ENCODE peak calls at places on chromosomes 13 and 19, in nine cellular contexts. X, N, H, J, A, V, M, Z and L are unnamed samples. For H3K36me3 and H3K9me3, the result is how much of the 10 kb centered on the place peaks cover.

GRCh38 chr13:29369060-29369743 is 226.3 kb downstream of the SLC7A1 start:
- DNase-seq in X (peak), N (peak), H (no peak), J (peak), A (no peak), V (no peak), M (peak), Z (no peak), L (no peak)

GRCh38 chr19:41607668-41608067 is 19.2 kb downstream of the CEACAM4 start:
- DNase-seq in X (no peak), N (no peak), H (no peak), J (no peak), A (no peak), V (no peak), M (no peak), Z (no peak), L (no peak)

GRCh38 chr19:55369651-55370304 is 485 bp downstream of the IL11 start:
- DNase-seq in X (peak), N (peak), H (no peak), J (peak), A (no peak), V (no peak), M (peak), Z (no peak), L (no peak)

GRCh38 chr19:42197375-42197817 is 20.1 kb downstream of the DEDD2 start:
- DNase-seq in X (no peak), N (no peak), H (no peak), J (no peak), A (no peak), V (no peak), M (no peak), Z (no peak), L (no peak)

GRCh38 chr19:41755328-41755913 is at the start of gene CEACAM6:
- DNase-seq in X (no peak), N (no peak), H (no peak), J (no peak), A (no peak), V (no peak), M (no peak), Z (no peak), L (no peak)

GRCh38 chr13:44313674-44314073 is 60.0 kb upstream of the SERP2 start:
- DNase-seq in X (peak), N (peak), H (no peak), J (peak), A (no peak), V (no peak), M (peak), Z (no peak), L (no peak)

GRCh38 chr19:10713317-10713716 is 4.6 kb upstream of the DNM2 start:
- DNase-seq in X (no peak), N (no peak), H (no peak), J (no peak), A (no peak), V (no peak), M (no peak), Z (no peak), L (no peak)

GRCh38 chr19:44900328-44901244 is 5.0 kb upstream of the APOE start:
- DNase-seq in X (no peak), N (no peak), H (no peak), J (no peak), A (no peak), V (no peak), M (no peak), Z (no peak), L (no peak)

GRCh38 chr19:48695743-48696352 is at the start of gene FUT2:
- DNase-seq in X (no peak), N (no peak), H (no peak), J (no peak), A (no peak), V (no peak), M (no peak), Z (no peak), L (no peak)

GRCh38 chr13:72149701-72150100 is 282.7 kb upstream of the DACH1 start:
- DNase-seq in X (peak), N (no peak), H (no peak), J (no peak), A (no peak), V (no peak), M (no peak), Z (no peak), L (no peak)

GRCh38 chr19:3403489-3404323 is 37.3 kb downstream of the NFIC start:
- DNase-seq in X (peak), N (peak), H (peak), J (peak), A (peak), V (peak), M (peak), Z (peak), L (peak)

GRCh38 chr13:81568824-81569223 is 1227.9 kb upstream of the SPRY2 start:
- DNase-seq in X (no peak), N (no peak), H (no peak), J (no peak), A (no peak), V (no peak), M (no peak), Z (no peak), L (no peak)

GRCh38 chr19:8192227-8192820 is 16.8 kb upstream of the CERS4 start:
- DNase-seq in X (no peak), N (no peak), H (no peak), J (no peak), A (no peak), V (no peak), M (no peak), Z (no peak), L (no peak)

GRCh38 chr19:29893606-29894284 is 48.3 kb upstream of the URI1 start:
- DNase-seq in X (no peak), N (no peak), H (peak), J (no peak), A (no peak), V (no peak), M (no peak), Z (no peak), L (no peak)

GRCh38 chr19:8256276-8257051 is 47.3 kb downstream of the CERS4 start:
- DNase-seq in X (no peak), N (no peak), H (no peak), J (no peak), A (no peak), V (no peak), M (no peak), Z (no peak), L (no peak)

GRCh38 chr13:66567899-66568612 is 662.1 kb downstream of the PCDH9 start:
- DNase-seq in X (peak), N (no peak), H (no peak), J (no peak), A (no peak), V (no peak), M (no peak), Z (no peak), L (no peak)

GRCh38 chr13:25378528-25378927 is 6.8 kb downstream of the ATP8A2 start:
- DNase-seq in X (no peak), N (no peak), H (no peak), J (no peak), A (no peak), V (no peak), M (no peak), Z (no peak), L (no peak)

GRCh38 chr19:54155694-54156093 is 3.8 kb downstream of the LENG1 start:
- DNase-seq in X (no peak), N (no peak), H (no peak), J (no peak), A (no peak), V (no peak), M (no peak), Z (no peak), L (no peak)

GRCh38 chr13:42215578-42216421 is 56.2 kb upstream of the AKAP11 start:
- DNase-seq in X (peak), N (peak), H (no peak), J (peak), A (no peak), V (no peak), M (peak), Z (no peak), L (no peak)

GRCh38 chr19:50003810-50004419 is 21.3 kb downstream of the VRK3 start:
- DNase-seq in X (peak), N (peak), H (peak), J (peak), A (peak), V (no peak), M (peak), Z (peak), L (peak)

GRCh38 chr19:47157455-47158321 is 27.1 kb downstream of the SAE1 start:
- DNase-seq in X (peak), N (peak), H (no peak), J (no peak), A (peak), V (no peak), M (peak), Z (peak), L (peak)

GRCh38 chr13:76854209-76854608 is 32.0 kb downstream of the KCTD12 start:
- DNase-seq in X (no peak), N (no peak), H (no peak), J (no peak), A (no peak), V (no peak), M (no peak), Z (no peak), L (no peak)

GRCh38 chr19:29084266-29084665 is 128.7 kb downstream of the UQCRFS1 start:
- DNase-seq in X (no peak), N (no peak), H (no peak), J (no peak), A (no peak), V (no peak), M (peak), Z (no peak), L (no peak)

GRCh38 chr13:95150555-95150954 is 150.7 kb downstream of the ABCC4 start:
- DNase-seq in X (no peak), N (no peak), H (no peak), J (no peak), A (no peak), V (no peak), M (no peak), Z (no peak), L (no peak)
- H3K27ac ChIP-seq in X (no peak), N (no peak), H (no peak), J (no peak), A (no peak), V (no peak), M (no peak), Z (no peak), L (no peak)

GRCh38 chr19:21604351-21604926 is 99.0 kb downstream of the ZNF429 start:
- DNase-seq in X (peak), N (peak), H (no peak), J (peak), A (no peak), V (no peak), M (peak), Z (peak), L (no peak)
- H3K36me3 ChIP-seq in X (under half), N (under half), H (under half), J (under half), A (under half), V (under half), M (under half), Z (under half), L (under half)

GRCh38 chr13:19171563-19171962 is 10.1 kb downstream of the TUBA3C start:
- DNase-seq in X (no peak), N (no peak), H (no peak), J (no peak), A (no peak), V (no peak), M (no peak), Z (no peak), L (no peak)
- H3K9me3 ChIP-seq in X (under half), N (under half), H (under half), J (under half), A (under half), V (under half), M (under half), Z (under half), L (under half)

DNA sequence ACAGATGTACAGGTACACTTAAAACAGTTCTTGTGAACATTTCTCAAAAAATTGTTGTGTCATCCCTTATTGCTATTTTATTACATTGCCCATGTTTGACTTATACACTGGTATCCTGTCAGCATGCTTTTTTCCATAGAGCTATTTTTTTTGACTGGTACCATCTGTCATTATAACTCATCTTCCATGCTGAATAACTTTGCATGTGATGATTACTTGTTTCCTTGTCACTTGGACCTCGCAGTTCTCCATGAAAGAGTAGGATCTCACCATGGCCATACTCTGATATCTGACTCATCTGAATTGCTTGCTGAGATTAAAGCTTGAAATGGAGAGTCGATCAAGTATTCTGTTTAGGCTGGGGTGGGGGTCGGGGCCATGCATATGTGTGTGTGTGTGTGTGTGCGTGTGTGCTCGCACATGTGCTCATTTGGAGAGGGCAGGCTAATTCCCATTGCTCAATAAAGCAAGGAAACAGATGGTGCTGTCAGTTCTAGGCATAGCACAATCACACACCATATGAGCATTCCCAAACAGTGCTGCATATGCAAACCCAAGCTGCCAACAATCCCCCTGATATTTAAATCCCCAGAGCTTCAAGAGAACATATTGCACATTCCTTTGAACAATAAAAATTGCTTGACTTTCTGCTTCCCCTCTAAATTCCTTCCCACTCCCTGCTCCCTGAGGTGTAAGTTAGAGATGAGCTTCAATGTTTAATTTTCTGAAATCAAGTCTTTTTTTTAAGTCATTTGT is 62.9 kb downstream of the NHLRC3 start:
- DNase-seq in X (no peak), N (no peak), H (no peak), J (no peak), A (no peak), V (no peak), M (no peak), Z (no peak), L (no peak)
- H3K27ac ChIP-seq in X (no peak), N (no peak), H (no peak), J (no peak), A (no peak), V (no peak), M (no peak), Z (no peak), L (no peak)